ENCODE peak calls at places on chromosomes 13 and 19, in nine cellular contexts. One of them, this sample, is unnamed.

GRCh38 chr19:10892256-10892655 is 20.9 kb downstream of the CARM1 start:
- DNase-seq in endodermal cell: no peak
- DNase-seq in left ventricle myocardium inferior: no peak
- DNase-seq in breast epithelium: no peak
- DNase-seq in tibial nerve: no peak
- DNase-seq in neural progenitor cell: no peak
- DNase-seq in esophagus squamous epithelium: no peak
- DNase-seq in colonic mucosa: no peak
- DNase-seq in heart right ventricle: no peak
- DNase-seq in this sample: no peak

GRCh38 chr13:75830842-75831241 is 194.7 kb downstream of the LMO7 start:
- DNase-seq in endodermal cell: no peak
- DNase-seq in left ventricle myocardium inferior: no peak
- DNase-seq in breast epithelium: no peak
- DNase-seq in tibial nerve: no peak
- DNase-seq in neural progenitor cell: no peak
- DNase-seq in esophagus squamous epithelium: no peak
- DNase-seq in colonic mucosa: no peak
- DNase-seq in heart right ventricle: no peak
- DNase-seq in this sample: no peak

GRCh38 chr13:43132228-43132627 is 108.8 kb downstream of the DNAJC15 start:
- DNase-seq in endodermal cell: peak
- DNase-seq in left ventricle myocardium inferior: no peak
- DNase-seq in breast epithelium: no peak
- DNase-seq in tibial nerve: no peak
- DNase-seq in neural progenitor cell: peak
- DNase-seq in esophagus squamous epithelium: no peak
- DNase-seq in colonic mucosa: peak
- DNase-seq in heart right ventricle: peak
- DNase-seq in this sample: peak

GRCh38 chr13:80428344-80429096 is 87.6 kb upstream of the SPRY2 start:
- DNase-seq in endodermal cell: no peak
- DNase-seq in left ventricle myocardium inferior: no peak
- DNase-seq in breast epithelium: no peak
- DNase-seq in tibial nerve: no peak
- DNase-seq in neural progenitor cell: peak
- DNase-seq in esophagus squamous epithelium: no peak
- DNase-seq in colonic mucosa: no peak
- DNase-seq in heart right ventricle: no peak
- DNase-seq in this sample: no peak

GRCh38 chr19:30895946-30896345 is 453.3 kb downstream of the TSHZ3 start:
- DNase-seq in endodermal cell: peak
- DNase-seq in left ventricle myocardium inferior: no peak
- DNase-seq in breast epithelium: no peak
- DNase-seq in tibial nerve: no peak
- DNase-seq in neural progenitor cell: peak
- DNase-seq in esophagus squamous epithelium: no peak
- DNase-seq in colonic mucosa: no peak
- DNase-seq in heart right ventricle: no peak
- DNase-seq in this sample: no peak

GRCh38 chr19:42075364-42075615 is 676 bp upstream of the ZNF574 start:
- DNase-seq in endodermal cell: no peak
- DNase-seq in left ventricle myocardium inferior: no peak
- DNase-seq in breast epithelium: no peak
- DNase-seq in tibial nerve: peak
- DNase-seq in neural progenitor cell: no peak
- DNase-seq in esophagus squamous epithelium: no peak
- DNase-seq in colonic mucosa: no peak
- DNase-seq in heart right ventricle: no peak
- DNase-seq in this sample: no peak

GRCh38 chr13:85191996-85192395 is 607.2 kb downstream of the SLITRK6 start:
- DNase-seq in endodermal cell: no peak
- DNase-seq in left ventricle myocardium inferior: no peak
- DNase-seq in breast epithelium: no peak
- DNase-seq in tibial nerve: no peak
- DNase-seq in neural progenitor cell: no peak
- DNase-seq in esophagus squamous epithelium: no peak
- DNase-seq in colonic mucosa: no peak
- DNase-seq in heart right ventricle: no peak
- DNase-seq in this sample: no peak

GRCh38 chr13:104414771-104415170 is 1348.6 kb upstream of the SLC10A2 start:
- DNase-seq in endodermal cell: no peak
- DNase-seq in left ventricle myocardium inferior: no peak
- DNase-seq in breast epithelium: no peak
- DNase-seq in tibial nerve: no peak
- DNase-seq in neural progenitor cell: no peak
- DNase-seq in esophagus squamous epithelium: no peak
- DNase-seq in colonic mucosa: no peak
- DNase-seq in heart right ventricle: no peak
- DNase-seq in this sample: no peak

GRCh38 chr19:43780706-43781525 is at the start of gene KCNN4:
- DNase-seq in endodermal cell: no peak
- DNase-seq in left ventricle myocardium inferior: no peak
- DNase-seq in breast epithelium: no peak
- DNase-seq in tibial nerve: no peak
- DNase-seq in neural progenitor cell: no peak
- DNase-seq in esophagus squamous epithelium: peak
- DNase-seq in colonic mucosa: peak
- DNase-seq in heart right ventricle: no peak
- DNase-seq in this sample: peak

GRCh38 chr19:43778651-43779050 is 2.1 kb downstream of the KCNN4 start:
- DNase-seq in endodermal cell: no peak
- DNase-seq in left ventricle myocardium inferior: no peak
- DNase-seq in breast epithelium: no peak
- DNase-seq in tibial nerve: no peak
- DNase-seq in neural progenitor cell: no peak
- DNase-seq in esophagus squamous epithelium: no peak
- DNase-seq in colonic mucosa: peak
- DNase-seq in heart right ventricle: no peak
- DNase-seq in this sample: no peak

GRCh38 chr19:43781630-43782310 is 997 bp upstream of the KCNN4 start:
- DNase-seq in endodermal cell: no peak
- DNase-seq in left ventricle myocardium inferior: no peak
- DNase-seq in breast epithelium: no peak
- DNase-seq in tibial nerve: no peak
- DNase-seq in neural progenitor cell: no peak
- DNase-seq in esophagus squamous epithelium: no peak
- DNase-seq in colonic mucosa: no peak
- DNase-seq in heart right ventricle: no peak
- DNase-seq in this sample: no peak

GRCh38 chr19:43779147-43779819 is 1.5 kb downstream of the KCNN4 start:
- DNase-seq in endodermal cell: no peak
- DNase-seq in left ventricle myocardium inferior: peak
- DNase-seq in breast epithelium: no peak
- DNase-seq in tibial nerve: no peak
- DNase-seq in neural progenitor cell: no peak
- DNase-seq in esophagus squamous epithelium: no peak
- DNase-seq in colonic mucosa: peak
- DNase-seq in heart right ventricle: no peak
- DNase-seq in this sample: no peak

DNA sequence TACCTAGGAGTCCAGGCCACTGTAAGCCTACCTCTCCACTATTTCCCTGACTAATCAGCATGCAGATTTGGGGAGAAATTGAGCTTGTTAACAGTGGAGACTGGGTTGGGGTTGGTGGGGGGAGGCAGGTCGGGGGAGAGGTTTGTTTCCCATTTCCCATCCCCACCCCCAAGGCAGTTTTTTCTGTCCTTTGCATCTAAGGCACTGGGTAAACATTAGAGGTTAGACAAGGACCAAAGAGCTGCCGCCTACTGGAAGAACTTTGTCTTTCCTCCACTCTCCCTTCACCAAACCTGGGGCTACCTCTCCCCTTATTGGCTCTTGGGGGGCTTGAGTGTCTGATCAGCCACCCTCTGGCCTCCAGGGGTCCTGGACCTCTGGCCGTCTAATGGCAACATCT is 953 bp downstream of the KCNN4 start:
- DNase-seq in endodermal cell: no peak
- DNase-seq in left ventricle myocardium inferior: no peak
- DNase-seq in breast epithelium: no peak
- DNase-seq in tibial nerve: no peak
- DNase-seq in neural progenitor cell: no peak
- DNase-seq in esophagus squamous epithelium: no peak
- DNase-seq in colonic mucosa: peak
- DNase-seq in heart right ventricle: no peak
- DNase-seq in this sample: no peak
- H3K27ac ChIP-seq in endodermal cell: no peak
- H3K27ac ChIP-seq in left ventricle myocardium inferior: no peak
- H3K27ac ChIP-seq in breast epithelium: peak
- H3K27ac ChIP-seq in tibial nerve: peak
- H3K27ac ChIP-seq in neural progenitor cell: no peak
- H3K27ac ChIP-seq in esophagus squamous epithelium: peak
- H3K27ac ChIP-seq in colonic mucosa: peak
- H3K27ac ChIP-seq in heart right ventricle: no peak
- H3K27ac ChIP-seq in this sample: peak

DNA sequence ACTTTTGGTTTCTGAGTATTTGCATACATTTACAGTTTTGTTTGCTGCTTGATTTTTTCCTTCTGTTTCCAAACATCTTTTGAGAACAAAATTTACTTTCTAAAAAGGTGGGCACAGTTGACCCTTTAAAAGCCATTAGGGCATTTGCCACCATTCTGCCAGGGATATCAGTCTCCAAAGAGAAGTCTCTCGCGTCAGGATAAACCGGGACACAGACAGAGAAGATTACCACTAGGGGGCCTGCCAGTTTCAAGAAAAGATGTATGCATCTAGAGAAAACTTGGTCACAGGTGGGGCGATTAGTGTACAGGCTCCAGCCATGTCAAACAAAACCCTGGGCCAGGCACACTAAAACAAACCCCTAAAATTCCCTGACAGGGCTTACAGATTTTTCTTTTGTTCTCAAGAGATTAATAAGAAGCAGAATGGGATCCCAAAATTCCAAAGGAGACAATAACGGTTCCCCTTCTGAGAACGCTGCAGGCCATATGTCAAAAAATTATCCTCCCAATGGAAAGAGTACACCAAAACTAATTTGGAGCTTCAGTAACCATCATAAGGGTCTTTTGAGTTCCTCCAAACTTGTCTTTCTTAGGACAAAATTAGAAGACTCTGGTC is 10.7 kb upstream of the PABPC3 start:
- DNase-seq in endodermal cell: peak
- DNase-seq in left ventricle myocardium inferior: no peak
- DNase-seq in breast epithelium: no peak
- DNase-seq in tibial nerve: peak
- DNase-seq in neural progenitor cell: peak
- DNase-seq in esophagus squamous epithelium: no peak
- DNase-seq in colonic mucosa: peak
- DNase-seq in heart right ventricle: no peak
- DNase-seq in this sample: peak
- TF ChIP-seq CTCF in endodermal cell: peak
- TF ChIP-seq CTCF in left ventricle myocardium inferior: peak
- TF ChIP-seq CTCF in breast epithelium: no peak
- TF ChIP-seq CTCF in tibial nerve: peak
- TF ChIP-seq CTCF in neural progenitor cell: peak
- TF ChIP-seq CTCF in esophagus squamous epithelium: no peak
- TF ChIP-seq CTCF in colonic mucosa: peak
- TF ChIP-seq CTCF in heart right ventricle: peak
- TF ChIP-seq CTCF in this sample: peak

DNA sequence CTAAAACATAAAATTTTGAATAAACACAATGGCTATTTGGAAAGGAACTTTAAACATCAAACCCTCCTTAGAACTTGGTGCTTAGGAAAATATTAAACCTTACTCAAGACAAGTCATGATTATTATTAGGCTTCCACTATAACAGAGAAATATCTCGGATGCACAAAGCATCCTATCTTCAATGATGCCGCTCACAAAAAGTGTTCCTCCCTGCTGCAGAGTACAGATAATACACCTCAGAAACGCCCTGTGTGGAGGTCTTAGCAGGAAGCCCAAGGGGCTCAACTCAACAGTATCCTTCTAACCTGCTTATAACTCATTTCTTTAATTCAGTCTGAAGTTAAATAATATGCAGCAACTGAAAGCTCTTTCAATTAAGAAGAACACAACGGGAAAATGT is 12.2 kb downstream of the ELF1 start:
- DNase-seq in endodermal cell: no peak
- DNase-seq in left ventricle myocardium inferior: no peak
- DNase-seq in breast epithelium: no peak
- DNase-seq in tibial nerve: no peak
- DNase-seq in neural progenitor cell: no peak
- DNase-seq in esophagus squamous epithelium: no peak
- DNase-seq in colonic mucosa: no peak
- DNase-seq in heart right ventricle: no peak
- DNase-seq in this sample: no peak
- H3K27ac ChIP-seq in endodermal cell: no peak
- H3K27ac ChIP-seq in left ventricle myocardium inferior: no peak
- H3K27ac ChIP-seq in breast epithelium: no peak
- H3K27ac ChIP-seq in tibial nerve: no peak
- H3K27ac ChIP-seq in neural progenitor cell: no peak
- H3K27ac ChIP-seq in esophagus squamous epithelium: no peak
- H3K27ac ChIP-seq in colonic mucosa: peak
- H3K27ac ChIP-seq in heart right ventricle: no peak
- H3K27ac ChIP-seq in this sample: no peak

GRCh38 chr19:14463747-14464146 is 11.4 kb downstream of the PTGER1 start:
- DNase-seq in endodermal cell: no peak
- DNase-seq in left ventricle myocardium inferior: no peak
- DNase-seq in breast epithelium: no peak
- DNase-seq in tibial nerve: no peak
- DNase-seq in neural progenitor cell: no peak
- DNase-seq in esophagus squamous epithelium: no peak
- DNase-seq in colonic mucosa: no peak
- DNase-seq in heart right ventricle: no peak
- DNase-seq in this sample: no peak

GRCh38 chr19:14467391-14467790 is 7.8 kb downstream of the PTGER1 start:
- DNase-seq in endodermal cell: no peak
- DNase-seq in left ventricle myocardium inferior: no peak
- DNase-seq in breast epithelium: no peak
- DNase-seq in tibial nerve: no peak
- DNase-seq in neural progenitor cell: no peak
- DNase-seq in esophagus squamous epithelium: no peak
- DNase-seq in colonic mucosa: no peak
- DNase-seq in heart right ventricle: no peak
- DNase-seq in this sample: no peak

GRCh38 chr19:14470031-14470876 is 4.9 kb downstream of the PTGER1 start:
- DNase-seq in endodermal cell: no peak
- DNase-seq in left ventricle myocardium inferior: no peak
- DNase-seq in breast epithelium: no peak
- DNase-seq in tibial nerve: no peak
- DNase-seq in neural progenitor cell: no peak
- DNase-seq in esophagus squamous epithelium: no peak
- DNase-seq in colonic mucosa: no peak
- DNase-seq in heart right ventricle: no peak
- DNase-seq in this sample: no peak

GRCh38 chr19:14471436-14472187 is 3.5 kb downstream of the PTGER1 start:
- DNase-seq in endodermal cell: no peak
- DNase-seq in left ventricle myocardium inferior: no peak
- DNase-seq in breast epithelium: no peak
- DNase-seq in tibial nerve: no peak
- DNase-seq in neural progenitor cell: no peak
- DNase-seq in esophagus squamous epithelium: no peak
- DNase-seq in colonic mucosa: no peak
- DNase-seq in heart right ventricle: no peak
- DNase-seq in this sample: no peak

DNA sequence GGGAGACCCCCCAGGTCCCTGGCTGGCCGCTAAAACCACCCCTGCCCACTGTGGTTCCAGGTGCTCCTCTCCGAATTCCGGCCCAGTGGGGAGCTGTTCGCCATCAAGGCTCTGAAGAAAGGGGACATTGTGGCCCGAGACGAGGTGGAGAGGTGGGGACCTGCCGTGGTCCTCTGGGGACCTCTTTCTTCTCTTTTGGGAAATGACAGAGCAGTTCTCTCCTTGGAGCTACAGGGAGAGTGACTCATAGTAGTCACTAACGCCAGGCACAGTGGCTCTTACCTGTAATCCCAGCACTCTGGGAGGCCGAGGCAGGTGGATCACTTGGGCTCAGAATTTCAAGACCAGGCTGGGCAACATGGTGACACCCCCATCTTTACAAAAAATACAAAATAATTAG is 7.3 kb downstream of the PTGER1 start:
- DNase-seq in endodermal cell: peak
- DNase-seq in left ventricle myocardium inferior: no peak
- DNase-seq in breast epithelium: no peak
- DNase-seq in tibial nerve: no peak
- DNase-seq in neural progenitor cell: no peak
- DNase-seq in esophagus squamous epithelium: no peak
- DNase-seq in colonic mucosa: no peak
- DNase-seq in heart right ventricle: no peak
- DNase-seq in this sample: no peak
- TF ChIP-seq CTCF in endodermal cell: peak
- TF ChIP-seq CTCF in left ventricle myocardium inferior: no peak
- TF ChIP-seq CTCF in breast epithelium: no peak
- TF ChIP-seq CTCF in tibial nerve: no peak
- TF ChIP-seq CTCF in neural progenitor cell: no peak
- TF ChIP-seq CTCF in esophagus squamous epithelium: no peak
- TF ChIP-seq CTCF in colonic mucosa: no peak
- TF ChIP-seq CTCF in heart right ventricle: no peak
- TF ChIP-seq CTCF in this sample: no peak